ENCODE peak calls at places on chromosomes 12 and 14, in seven cellular contexts. X is hippocampal formation; N is activated naive CD4-positive, alpha-beta T cell treated with Interleukin-2 at 50 U/mL for 16 hours; F is lower leg skin; V is NCI-H2081; S is stromal cell of bone marrow; G is AG10803. J is an unnamed sample.

GRCh38 chr12:120843472-120843871 is 60.7 kb downstream of the SPPL3 start:
- DNase-seq in X (no peak), N (no peak), F (no peak), V (no peak), S (no peak), G (no peak), J (no peak)

GRCh38 chr14:102144914-102145313 is 5.2 kb downstream of the WDR20 start:
- DNase-seq in X (peak; percentile 39), N (no peak), F (no peak), V (no peak), S (no peak), G (no peak), J (no peak)

GRCh38 chr12:45130881-45131281 is 80.0 kb upstream of the DBX2 start:
- DNase-seq in X (peak; percentile 62), N (peak; percentile 10), F (no peak), V (peak; percentile 64), S (peak; percentile 21), G (peak; percentile 62), J (no peak)

GRCh38 chr14:103140316-103141109 is 17.3 kb downstream of the TNFAIP2 start:
- DNase-seq in X (no peak), N (no peak), F (no peak), V (no peak), S (no peak), G (no peak), J (no peak)

GRCh38 chr14:34025325-34026017 is 74.6 kb upstream of the EGLN3 start:
- DNase-seq in X (no peak), N (no peak), F (no peak), V (no peak), S (no peak), G (no peak), J (no peak)

GRCh38 chr14:54108481-54109471 is 152.2 kb upstream of the BMP4 start:
- DNase-seq in X (no peak), N (no peak), F (no peak), V (no peak), S (no peak), G (peak; percentile 63), J (no peak)

GRCh38 chr14:74142523-74142922 is 57.8 kb downstream of the LIN52 start:
- DNase-seq in X (no peak), N (no peak), F (no peak), V (no peak), S (no peak), G (no peak), J (no peak)

GRCh38 chr12:2295941-2296461 is 243.2 kb downstream of the CACNA1C start:
- DNase-seq in X (no peak), N (no peak), F (no peak), V (no peak), S (peak; percentile 76), G (peak; percentile 66), J (no peak)

GRCh38 chr14:90697577-90698206 is 118.5 kb downstream of the TTC7B start:
- DNase-seq in X (peak; percentile 91), N (peak; percentile 77), F (peak; percentile 96), V (peak; percentile 88), S (peak; percentile 68), G (peak; percentile 83), J (peak; percentile 11)

GRCh38 chr12:121764808-121765207 is 28.7 kb downstream of the RHOF start:
- DNase-seq in X (no peak), N (no peak), F (no peak), V (no peak), S (no peak), G (no peak), J (no peak)

J was measured in esophagus squamous epithelium.